ENCODE peak calls at places on chromosomes 2 and 18, in seven cellular contexts. One of them, this sample, is unnamed.

GRCh38 chr2:151891566-151892194 is 63.5 kb upstream of the ARL5A start:
- DNase-seq in IMR-90: no peak
- DNase-seq in body of pancreas: no peak
- DNase-seq in NB4: no peak
- DNase-seq in H54: no peak
- DNase-seq in transverse colon: peak; percentile 32
- DNase-seq in uterus: no peak
- DNase-seq in this sample: no peak

GRCh38 chr2:8882094-8882493 is 44.7 kb upstream of the KIDINS220 start:
- DNase-seq in IMR-90: peak; percentile 26
- DNase-seq in body of pancreas: no peak
- DNase-seq in NB4: peak; percentile 56
- DNase-seq in H54: no peak
- DNase-seq in transverse colon: peak; percentile 26
- DNase-seq in uterus: no peak
- DNase-seq in this sample: peak; percentile 71

GRCh38 chr2:9063023-9063606 is 59.6 kb upstream of the MBOAT2 start:
- DNase-seq in IMR-90: no peak
- DNase-seq in body of pancreas: no peak
- DNase-seq in NB4: no peak
- DNase-seq in H54: no peak
- DNase-seq in transverse colon: no peak
- DNase-seq in uterus: no peak
- DNase-seq in this sample: no peak

GRCh38 chr2:145203931-145204330 is 684.0 kb upstream of the ZEB2 start:
- DNase-seq in IMR-90: no peak
- DNase-seq in body of pancreas: no peak
- DNase-seq in NB4: no peak
- DNase-seq in H54: no peak
- DNase-seq in transverse colon: no peak
- DNase-seq in uterus: no peak
- DNase-seq in this sample: no peak

GRCh38 chr2:169849710-169850109 is 22.5 kb downstream of the UBR3 start:
- DNase-seq in IMR-90: no peak
- DNase-seq in body of pancreas: no peak
- DNase-seq in NB4: no peak
- DNase-seq in H54: no peak
- DNase-seq in transverse colon: no peak
- DNase-seq in uterus: no peak
- DNase-seq in this sample: no peak

GRCh38 chr2:105977212-105977611 is 216.9 kb downstream of the UXS1 start:
- DNase-seq in IMR-90: peak; percentile 86
- DNase-seq in body of pancreas: no peak
- DNase-seq in NB4: peak; percentile 20
- DNase-seq in H54: peak; percentile 31
- DNase-seq in transverse colon: no peak
- DNase-seq in uterus: no peak
- DNase-seq in this sample: no peak

GRCh38 chr2:186274936-186275575 is 211.0 kb upstream of the ZC3H15 start:
- DNase-seq in IMR-90: peak; percentile 88
- DNase-seq in body of pancreas: no peak
- DNase-seq in NB4: no peak
- DNase-seq in H54: no peak
- DNase-seq in transverse colon: no peak
- DNase-seq in uterus: no peak
- DNase-seq in this sample: no peak

GRCh38 chr2:225091336-225091735 is 49.1 kb upstream of the DOCK10 start:
- DNase-seq in IMR-90: peak; percentile 98
- DNase-seq in body of pancreas: no peak
- DNase-seq in NB4: no peak
- DNase-seq in H54: peak; percentile 50
- DNase-seq in transverse colon: no peak
- DNase-seq in uterus: no peak
- DNase-seq in this sample: no peak

GRCh38 chr2:84904151-84904550 is 1.3 kb upstream of the TMSB10 start:
- DNase-seq in IMR-90: no peak
- DNase-seq in body of pancreas: no peak
- DNase-seq in NB4: no peak
- DNase-seq in H54: no peak
- DNase-seq in transverse colon: no peak
- DNase-seq in uterus: no peak
- DNase-seq in this sample: no peak

GRCh38 chr2:231680284-231680991 is 27.9 kb upstream of the PTMA start:
- DNase-seq in IMR-90: no peak
- DNase-seq in body of pancreas: peak; percentile 41
- DNase-seq in NB4: no peak
- DNase-seq in H54: no peak
- DNase-seq in transverse colon: peak; percentile 70
- DNase-seq in uterus: no peak
- DNase-seq in this sample: no peak

GRCh38 chr2:231679131-231679530 is 29.2 kb upstream of the PTMA start:
- DNase-seq in IMR-90: no peak
- DNase-seq in body of pancreas: no peak
- DNase-seq in NB4: no peak
- DNase-seq in H54: no peak
- DNase-seq in transverse colon: no peak
- DNase-seq in uterus: no peak
- DNase-seq in this sample: no peak

GRCh38 chr2:231679906-231680283 is 28.4 kb upstream of the PTMA start:
- DNase-seq in IMR-90: no peak
- DNase-seq in body of pancreas: no peak
- DNase-seq in NB4: peak; percentile 7
- DNase-seq in H54: no peak
- DNase-seq in transverse colon: no peak
- DNase-seq in uterus: no peak
- DNase-seq in this sample: no peak

GRCh38 chr2:231682546-231683291 is 25.6 kb upstream of the PTMA start:
- DNase-seq in IMR-90: no peak
- DNase-seq in body of pancreas: no peak
- DNase-seq in NB4: no peak
- DNase-seq in H54: no peak
- DNase-seq in transverse colon: no peak
- DNase-seq in uterus: no peak
- DNase-seq in this sample: no peak

DNA sequence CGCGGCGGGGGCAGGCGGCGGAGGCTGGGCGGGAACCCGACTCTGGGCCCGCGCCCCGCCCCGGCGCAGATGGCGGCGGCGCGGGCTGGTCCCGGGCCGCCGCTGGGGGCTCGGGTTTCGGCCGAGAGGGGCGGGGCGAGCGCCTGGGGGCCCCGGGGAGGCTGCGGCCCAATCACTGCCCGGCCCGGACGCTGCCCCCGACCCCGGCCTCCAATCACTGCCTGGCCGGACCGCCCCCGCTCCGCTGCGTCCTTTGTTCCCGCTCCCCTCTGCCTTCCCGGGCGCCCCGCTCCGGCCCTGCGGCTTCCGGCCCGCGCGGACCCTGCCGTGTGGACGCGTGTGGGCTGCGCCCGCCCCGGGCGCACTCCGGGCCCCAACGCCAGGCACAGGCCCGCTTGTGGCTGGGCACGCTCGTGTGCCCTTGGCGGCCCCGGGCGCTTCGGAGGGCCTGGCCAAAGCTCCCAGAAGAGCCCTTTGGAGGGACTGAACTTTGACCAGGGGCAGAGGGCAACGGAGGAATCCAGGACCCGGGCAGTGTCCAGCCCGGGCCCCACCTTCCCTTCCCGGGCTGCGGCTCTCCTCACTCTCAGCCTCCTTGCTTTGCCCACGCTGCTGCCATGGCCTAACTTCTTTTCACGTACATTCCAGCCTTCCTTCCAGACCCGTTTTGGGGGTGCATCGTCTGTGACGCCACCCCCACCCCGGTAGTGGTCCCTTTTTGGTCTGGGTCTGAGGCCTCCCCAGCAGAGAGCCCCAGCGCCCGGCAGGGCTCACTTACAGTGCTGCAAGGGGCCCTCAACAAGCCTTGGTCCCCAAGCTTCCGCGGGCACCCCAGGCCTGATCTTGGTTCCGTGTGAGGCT is 27.1 kb upstream of the PTMA start:
- DNase-seq in IMR-90: peak; percentile 82
- DNase-seq in body of pancreas: peak; percentile 82
- DNase-seq in NB4: peak; percentile 88
- DNase-seq in H54: no peak
- DNase-seq in transverse colon: peak; percentile 82
- DNase-seq in uterus: peak; percentile 91
- DNase-seq in this sample: no peak
- TF ChIP-seq POLR2A in IMR-90: peak; percentile 82
- TF ChIP-seq POLR2A in body of pancreas: peak; percentile 72
- TF ChIP-seq POLR2A in NB4: peak; percentile 72
- TF ChIP-seq POLR2A in H54: peak; percentile 19
- TF ChIP-seq POLR2A in transverse colon: peak; percentile 19
- TF ChIP-seq POLR2A in uterus: peak; percentile 40
- TF ChIP-seq POLR2A in this sample: no peak

DNA sequence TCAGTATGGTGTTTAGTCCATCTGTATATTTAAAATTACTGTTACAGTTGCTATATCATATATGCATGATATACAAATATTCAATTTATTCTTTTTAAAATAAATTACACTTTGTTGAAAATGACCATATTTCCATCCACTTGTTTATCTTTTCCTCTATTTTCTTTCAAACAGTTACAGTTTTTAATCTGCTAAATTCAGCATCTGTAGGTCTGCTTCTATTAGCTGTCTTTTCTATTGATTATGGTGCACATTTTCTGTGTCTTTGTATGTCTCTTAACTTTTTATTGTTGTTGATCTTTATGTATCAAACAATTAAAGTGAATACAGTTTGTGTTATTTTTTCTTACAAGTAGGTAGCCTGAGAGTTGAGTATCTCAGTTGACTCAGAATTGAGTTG is 28.1 kb downstream of the IL18R1 start:
- DNase-seq in IMR-90: no peak
- DNase-seq in body of pancreas: no peak
- DNase-seq in NB4: no peak
- DNase-seq in H54: no peak
- DNase-seq in transverse colon: no peak
- DNase-seq in uterus: no peak
- DNase-seq in this sample: peak; percentile 24
- TF ChIP-seq POLR2A in IMR-90: no peak
- TF ChIP-seq POLR2A in body of pancreas: no peak
- TF ChIP-seq POLR2A in NB4: no peak
- TF ChIP-seq POLR2A in H54: no peak
- TF ChIP-seq POLR2A in transverse colon: no peak
- TF ChIP-seq POLR2A in uterus: no peak
- TF ChIP-seq POLR2A in this sample: no peak

DNA sequence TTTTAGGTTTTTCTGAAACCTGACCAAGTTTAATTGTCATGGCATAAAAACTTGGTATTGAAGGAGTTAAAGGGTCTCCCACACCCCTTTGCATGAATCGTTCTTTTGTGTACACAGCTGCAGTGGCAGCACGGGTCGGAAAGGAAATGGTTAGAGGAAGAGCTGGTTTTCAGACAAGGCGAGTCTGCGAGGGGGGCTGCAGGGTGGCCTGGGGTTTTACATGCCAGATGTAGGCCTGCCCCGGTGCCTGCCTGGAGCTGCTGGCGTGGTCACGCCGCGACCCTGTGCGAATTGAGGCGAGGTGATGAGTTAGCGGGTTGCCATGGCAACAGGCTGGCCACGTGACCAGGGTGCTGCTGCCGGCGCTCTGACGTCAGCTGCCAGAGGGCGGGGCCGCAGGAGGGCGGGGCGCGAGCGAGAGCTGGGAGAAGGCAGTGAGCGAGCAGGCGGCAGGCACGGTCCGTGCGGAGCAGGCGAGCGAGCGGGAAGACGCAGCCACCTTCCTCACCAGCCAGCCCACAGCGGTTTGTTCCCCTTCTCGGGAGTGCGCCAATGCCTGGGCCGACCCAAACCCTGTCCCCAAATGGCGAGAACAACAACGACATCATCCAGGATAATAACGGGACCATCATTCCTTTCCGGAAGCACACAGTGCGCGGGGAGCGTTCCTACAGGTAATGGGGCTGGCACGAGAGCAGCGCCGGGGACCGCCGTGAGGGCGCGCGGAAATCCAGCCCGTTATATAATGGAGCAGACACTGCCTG is at the start of gene MAPRE2:
- DNase-seq in IMR-90: peak; percentile 96
- DNase-seq in body of pancreas: peak; percentile 99
- DNase-seq in NB4: peak; percentile 97
- DNase-seq in H54: peak; percentile 75
- DNase-seq in transverse colon: peak; percentile 99
- DNase-seq in uterus: peak; percentile 99
- DNase-seq in this sample: peak; percentile 100
- TF ChIP-seq POLR2A in IMR-90: peak; percentile 89
- TF ChIP-seq POLR2A in body of pancreas: peak; percentile 93
- TF ChIP-seq POLR2A in NB4: peak; percentile 78
- TF ChIP-seq POLR2A in H54: peak; percentile 85
- TF ChIP-seq POLR2A in transverse colon: peak; percentile 93
- TF ChIP-seq POLR2A in uterus: peak; percentile 98
- TF ChIP-seq POLR2A in this sample: peak; percentile 95

GRCh38 chr2:119224391-119224972 is 848 bp downstream of the STEAP3 start:
- DNase-seq in IMR-90: no peak
- DNase-seq in body of pancreas: no peak
- DNase-seq in NB4: peak; percentile 33
- DNase-seq in H54: no peak
- DNase-seq in transverse colon: peak; percentile 25
- DNase-seq in uterus: no peak
- DNase-seq in this sample: peak; percentile 35

GRCh38 chr2:119222863-119223520 is 642 bp upstream of the STEAP3 start:
- DNase-seq in IMR-90: no peak
- DNase-seq in body of pancreas: no peak
- DNase-seq in NB4: no peak
- DNase-seq in H54: no peak
- DNase-seq in transverse colon: no peak
- DNase-seq in uterus: no peak
- DNase-seq in this sample: no peak

GRCh38 chr2:119225084-119225864 is 1.6 kb downstream of the STEAP3 start:
- DNase-seq in IMR-90: peak; percentile 32
- DNase-seq in body of pancreas: peak; percentile 31
- DNase-seq in NB4: no peak
- DNase-seq in H54: no peak
- DNase-seq in transverse colon: peak; percentile 58
- DNase-seq in uterus: no peak
- DNase-seq in this sample: peak; percentile 63

GRCh38 chr2:119222213-119222612 is 1.4 kb upstream of the STEAP3 start:
- DNase-seq in IMR-90: no peak
- DNase-seq in body of pancreas: no peak
- DNase-seq in NB4: no peak
- DNase-seq in H54: no peak
- DNase-seq in transverse colon: no peak
- DNase-seq in uterus: no peak
- DNase-seq in this sample: peak; percentile 30

DNA sequence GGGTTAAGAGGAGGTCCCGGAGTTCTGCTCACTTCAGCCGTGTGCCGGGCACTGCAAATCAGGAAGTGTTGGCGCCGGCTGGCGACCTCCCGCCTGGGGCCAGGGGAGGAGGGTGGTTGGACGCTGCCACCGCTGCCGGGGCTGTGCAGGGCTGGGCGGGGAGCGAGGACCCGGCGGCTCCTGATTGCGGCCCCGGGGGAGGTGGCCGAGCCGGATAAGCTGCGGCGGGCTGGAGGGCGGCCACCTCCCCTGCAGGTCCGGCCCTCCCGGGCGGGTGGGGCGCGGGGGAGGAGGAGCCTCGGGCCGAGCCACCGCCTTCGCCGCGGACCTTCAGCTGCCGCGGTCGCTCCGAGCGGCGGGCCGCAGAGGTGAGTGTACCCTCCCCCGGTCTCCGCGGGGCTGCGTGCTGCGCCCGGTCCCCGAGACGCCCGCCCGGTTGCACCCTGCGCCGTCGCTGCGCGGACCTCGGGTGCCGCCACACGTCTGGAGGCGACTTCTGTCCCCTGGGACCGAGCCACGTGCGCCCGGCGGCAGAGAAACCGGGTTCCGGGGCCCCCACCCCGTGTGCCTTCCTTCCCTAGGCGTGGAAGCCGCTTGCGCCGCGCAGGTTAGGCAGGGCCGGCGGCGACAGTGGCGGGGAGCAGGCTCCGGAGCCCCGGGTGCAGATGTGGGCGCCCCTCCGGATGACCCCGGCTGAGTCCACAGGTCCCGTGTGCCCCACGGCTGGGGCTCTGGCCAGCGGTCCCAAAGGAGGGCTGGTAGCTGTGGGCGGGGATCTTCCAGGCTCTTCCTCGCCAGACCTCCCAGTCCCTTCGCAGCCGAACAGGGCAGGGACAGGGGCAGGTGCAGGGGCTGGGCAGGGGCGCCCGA is at the start of gene STEAP3:
- DNase-seq in IMR-90: peak; percentile 35
- DNase-seq in body of pancreas: peak; percentile 87
- DNase-seq in NB4: peak; percentile 96
- DNase-seq in H54: peak; percentile 89
- DNase-seq in transverse colon: peak; percentile 86
- DNase-seq in uterus: peak; percentile 44
- DNase-seq in this sample: peak; percentile 94
- TF ChIP-seq POLR2A in IMR-90: no peak
- TF ChIP-seq POLR2A in body of pancreas: peak; percentile 61
- TF ChIP-seq POLR2A in NB4: peak; percentile 47
- TF ChIP-seq POLR2A in H54: peak; percentile 73
- TF ChIP-seq POLR2A in transverse colon: no peak
- TF ChIP-seq POLR2A in uterus: no peak
- TF ChIP-seq POLR2A in this sample: peak; percentile 74